ENCODE peak calls at places on chromosome 12, in nine cellular contexts. A is gastrocnemius medialis; T is Daoy; L is neural progenitor cell; D is activated CD8-positive, alpha-beta memory T cell treated with anti-CD3 and anti-CD28 coated beads for 24 hours; B is HCEC 1CT; Q is neuronal stem cell; O is NCI-H345; P is stimulated activated CD8-positive, alpha-beta memory T cell treated with anti-CD3 and anti-CD28 coated beads, Interleukin-7, amount 100 ng/mL, for 1 hour. X is an unnamed sample.

GRCh38 chr12:43722621-43723020 is 36.0 kb downstream of the PUS7L start:
- DNase-seq in A (no peak), T (no peak), L (peak; percentile 60), D (no peak), B (no peak), Q (peak; percentile 12), O (no peak), P (no peak), X (no peak)

GRCh38 chr12:124352839-124353238 is 57.9 kb downstream of the RFLNA start:
- DNase-seq in A (no peak), T (no peak), L (no peak), D (no peak), B (no peak), Q (no peak), O (no peak), P (no peak), X (no peak)

GRCh38 chr12:70101064-70101463 is 142.2 kb upstream of the CNOT2 start:
- DNase-seq in A (no peak), T (no peak), L (no peak), D (no peak), B (no peak), Q (no peak), O (no peak), P (no peak), X (no peak)

GRCh38 chr12:2395352-2395977 is 342.7 kb downstream of the CACNA1C start:
- DNase-seq in A (no peak), T (peak; percentile 63), L (peak; percentile 80), D (peak; percentile 64), B (peak; percentile 25), Q (peak; percentile 64), O (peak; percentile 13), P (no peak), X (peak; percentile 35)

GRCh38 chr12:45991289-45992249 is 1.2 kb upstream of the SCAF11 start:
- DNase-seq in A (peak; percentile 81), T (peak; percentile 81), L (peak; percentile 75), D (peak; percentile 87), B (peak; percentile 63), Q (peak; percentile 26), O (peak; percentile 34), P (peak; percentile 53), X (peak; percentile 76)

GRCh38 chr12:86950043-86950838 is 694.0 kb upstream of the MGAT4C start:
- DNase-seq in A (no peak), T (no peak), L (peak; percentile 7), D (no peak), B (no peak), Q (no peak), O (peak; percentile 55), P (no peak), X (no peak)

GRCh38 chr12:132215644-132215989 is 71.4 kb downstream of the NOC4L start:
- DNase-seq in A (no peak), T (no peak), L (no peak), D (no peak), B (no peak), Q (no peak), O (no peak), P (no peak), X (no peak)

GRCh38 chr12:99658950-99659349 is 11.4 kb downstream of the GARIN6 start:
- DNase-seq in A (no peak), T (no peak), L (no peak), D (no peak), B (no peak), Q (no peak), O (peak; percentile 3), P (no peak), X (no peak)

GRCh38 chr12:19220861-19221466 is 91.4 kb downstream of the PLEKHA5 start:
- DNase-seq in A (no peak), T (no peak), L (no peak), D (no peak), B (peak; percentile 72), Q (no peak), O (no peak), P (no peak), X (no peak)

GRCh38 chr12:65681226-65681625 is 143.1 kb upstream of the HMGA2 start:
- DNase-seq in A (no peak), T (no peak), L (no peak), D (no peak), B (no peak), Q (no peak), O (no peak), P (no peak), X (no peak)

GRCh38 chr12:49582201-49582600 is 14.3 kb upstream of the MCRS1 start:
- DNase-seq in A (no peak), T (no peak), L (no peak), D (no peak), B (no peak), Q (no peak), O (no peak), P (no peak), X (no peak)

GRCh38 chr12:132858727-132859266 is 28.6 kb downstream of the CHFR start:
- DNase-seq in A (no peak), T (no peak), L (no peak), D (no peak), B (no peak), Q (no peak), O (no peak), P (no peak), X (no peak)

GRCh38 chr12:87196329-87196728 is 832.9 kb downstream of the C12orf50 start:
- DNase-seq in A (no peak), T (no peak), L (no peak), D (no peak), B (no peak), Q (no peak), O (no peak), P (no peak), X (no peak)

GRCh38 chr12:129531004-129531403 is 372.8 kb downstream of the TMEM132D start:
- DNase-seq in A (no peak), T (peak; percentile 86), L (no peak), D (no peak), B (no peak), Q (no peak), O (no peak), P (no peak), X (no peak)

GRCh38 chr12:15000575-15000974 is 27.7 kb downstream of the PDE6H start:
- DNase-seq in A (no peak), T (no peak), L (no peak), D (no peak), B (no peak), Q (no peak), O (no peak), P (no peak), X (no peak)

GRCh38 chr12:10212623-10213131 is at the start of gene GABARAPL1:
- DNase-seq in A (peak; percentile 88), T (peak; percentile 75), L (peak; percentile 85), D (peak; percentile 92), B (peak; percentile 78), Q (peak; percentile 76), O (peak; percentile 81), P (peak; percentile 64), X (peak; percentile 78)

GRCh38 chr12:80936642-80937390 is 918 bp downstream of the LIN7A start:
- DNase-seq in A (no peak), T (peak; percentile 55), L (peak; percentile 80), D (no peak), B (peak; percentile 62), Q (peak; percentile 48), O (peak; percentile 60), P (no peak), X (no peak)

GRCh38 chr12:60205500-60205899 is 609.7 kb downstream of the SLC16A7 start:
- DNase-seq in A (no peak), T (no peak), L (peak; percentile 10), D (no peak), B (peak; percentile 50), Q (no peak), O (no peak), P (no peak), X (no peak)

GRCh38 chr12:53770281-53770680 is 18.5 kb upstream of the CISTR start:
- DNase-seq in A (no peak), T (peak; percentile 80), L (no peak), D (no peak), B (peak; percentile 98), Q (no peak), O (no peak), P (no peak), X (no peak)

GRCh38 chr12:28539691-28540323 is 349.6 kb downstream of the CCDC91 start:
- DNase-seq in A (no peak), T (no peak), L (no peak), D (no peak), B (peak; percentile 61), Q (no peak), O (no peak), P (no peak), X (no peak)

GRCh38 chr12:103966736-103967135 is 1.1 kb downstream of the TDG start:
- DNase-seq in A (no peak), T (no peak), L (peak; percentile 10), D (no peak), B (no peak), Q (no peak), O (no peak), P (no peak), X (no peak)